ENCODE peak calls at places on chromosome 17, in ten cellular contexts. R is breast epithelium, W is adrenal gland, B is heart left ventricle, V is sigmoid colon, L is stomach, F is tibial nerve, I is A549, G is upper lobe of left lung, U is uterus. Y is an unnamed sample.

GRCh38 chr17:6456321-6456720 is 12.1 kb downstream of the PIMREG start:
- DNase-seq in B (peak; percentile 15), R (no peak), V (no peak), G (no peak), L (no peak), U (no peak), F (no peak), I (no peak), W (no peak), Y (no peak)

GRCh38 chr17:71703701-71704100 is 417.1 kb upstream of the SOX9 start:
- DNase-seq in G (no peak), U (no peak), R (no peak), W (no peak), B (no peak), L (no peak), V (no peak), I (no peak), F (no peak), Y (no peak)

GRCh38 chr17:39813631-39814030 is 50.5 kb downstream of the IKZF3 start:
- DNase-seq in I (no peak), L (no peak), W (no peak), U (no peak), G (peak; percentile 28), B (no peak), V (no peak), R (no peak), F (no peak), Y (no peak)

GRCh38 chr17:2212328-2212981 is 91.1 kb downstream of the SMG6 start:
- DNase-seq in G (no peak), F (peak; percentile 58), V (peak; percentile 89), B (peak; percentile 59), R (no peak), U (peak; percentile 74), L (no peak), I (no peak), W (peak; percentile 46), Y (peak; percentile 73)

GRCh38 chr17:56679148-56679766 is 85.8 kb downstream of the NOG start:
- DNase-seq in R (no peak), B (no peak), I (peak; percentile 66), U (no peak), V (no peak), L (no peak), F (peak; percentile 20), W (no peak), G (no peak), Y (no peak)

GRCh38 chr17:382644-383533 is 30.3 kb upstream of the RPH3AL start:
- DNase-seq in F (peak; percentile 65), I (peak; percentile 40), L (no peak), G (no peak), B (no peak), W (peak; percentile 57), U (no peak), V (peak; percentile 78), R (no peak), Y (no peak)

GRCh38 chr17:82551779-82552457 is 32.4 kb downstream of the FOXK2 start:
- DNase-seq in V (peak; percentile 91), B (peak; percentile 82), R (peak; percentile 69), W (peak; percentile 84), I (peak; percentile 96), G (peak; percentile 89), F (peak; percentile 59), L (peak; percentile 81), U (peak; percentile 77), Y (peak; percentile 93)

GRCh38 chr17:66190738-66191606 is 961 bp downstream of the CEP112 start:
- DNase-seq in U (no peak), R (no peak), B (no peak), G (no peak), F (no peak), V (no peak), L (no peak), W (no peak), I (peak; percentile 16), Y (no peak)

GRCh38 chr17:49914664-49915063 is 54.3 kb upstream of the DLX4 start:
- DNase-seq in G (no peak), F (no peak), V (no peak), W (no peak), L (no peak), U (no peak), R (no peak), I (no peak), B (no peak), Y (no peak)

GRCh38 chr17:49915260-49915659 is 53.7 kb upstream of the DLX4 start:
- DNase-seq in V (no peak), I (no peak), G (no peak), F (no peak), R (no peak), B (no peak), L (no peak), U (no peak), W (no peak), Y (no peak)

GRCh38 chr17:49915670-49916069 is 53.3 kb upstream of the DLX4 start:
- DNase-seq in L (no peak), G (no peak), R (no peak), W (no peak), V (no peak), U (no peak), F (no peak), I (no peak), B (no peak), Y (no peak)

GRCh38 chr17:49914096-49914490 is 54.9 kb upstream of the DLX4 start:
- DNase-seq in V (no peak), B (no peak), L (no peak), W (no peak), U (no peak), I (no peak), R (no peak), G (no peak), F (no peak), Y (no peak)

DNA sequence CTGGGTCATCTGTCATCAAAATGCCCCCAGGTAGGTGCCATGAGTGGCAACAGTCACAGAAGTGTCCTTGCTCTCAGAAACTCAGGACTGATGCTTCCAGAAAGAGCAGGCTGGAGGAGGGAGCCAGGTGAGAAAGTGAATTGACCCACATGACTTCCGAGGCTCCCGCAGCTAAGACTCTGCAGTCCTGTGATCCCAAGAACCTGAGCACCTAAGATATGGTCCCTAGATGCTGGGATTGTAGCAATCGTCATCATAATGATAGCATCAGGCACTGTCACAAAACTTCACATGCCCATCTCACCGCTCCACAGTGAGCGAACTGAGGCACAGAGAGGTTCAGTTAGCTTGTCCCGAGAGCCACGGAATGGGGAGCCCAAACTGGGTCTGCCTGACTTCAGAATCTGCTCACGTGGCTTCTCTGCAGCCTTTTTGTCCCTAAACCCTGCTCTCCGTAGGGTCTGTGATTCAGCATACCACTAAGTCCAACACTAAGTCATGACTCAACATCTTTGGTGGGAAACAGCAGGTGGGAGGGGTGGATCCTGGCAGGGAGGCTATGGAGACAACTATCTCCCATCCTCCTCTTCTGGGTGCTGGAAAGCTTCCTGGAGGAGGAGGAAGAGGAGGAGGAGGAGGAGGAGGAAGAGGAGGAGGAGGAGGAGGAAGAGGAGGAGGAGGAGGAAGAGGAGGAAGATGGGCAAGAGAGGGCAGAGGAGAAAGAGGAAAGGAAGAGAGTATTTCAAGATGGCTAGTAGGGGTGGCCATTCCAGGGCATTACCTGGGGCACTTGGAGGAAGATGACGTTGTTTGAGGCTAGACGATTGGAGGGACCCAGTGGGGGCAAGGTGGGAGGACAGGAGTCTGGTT is 55.5 kb upstream of the DLX4 start:
- DNase-seq in V (no peak), W (no peak), I (peak; percentile 81), R (no peak), U (no peak), B (no peak), L (no peak), G (no peak), F (no peak), Y (no peak)
- H3K4me3 ChIP-seq in V (no peak overlapping the region), W (no peak overlapping the region), I (no peak overlapping the region), R (no peak overlapping the region), U (no peak overlapping the region), B (no peak overlapping the region), L (no peak overlapping the region), G (no peak overlapping the region), F (no peak overlapping the region), Y (no peak overlapping the region)

DNA sequence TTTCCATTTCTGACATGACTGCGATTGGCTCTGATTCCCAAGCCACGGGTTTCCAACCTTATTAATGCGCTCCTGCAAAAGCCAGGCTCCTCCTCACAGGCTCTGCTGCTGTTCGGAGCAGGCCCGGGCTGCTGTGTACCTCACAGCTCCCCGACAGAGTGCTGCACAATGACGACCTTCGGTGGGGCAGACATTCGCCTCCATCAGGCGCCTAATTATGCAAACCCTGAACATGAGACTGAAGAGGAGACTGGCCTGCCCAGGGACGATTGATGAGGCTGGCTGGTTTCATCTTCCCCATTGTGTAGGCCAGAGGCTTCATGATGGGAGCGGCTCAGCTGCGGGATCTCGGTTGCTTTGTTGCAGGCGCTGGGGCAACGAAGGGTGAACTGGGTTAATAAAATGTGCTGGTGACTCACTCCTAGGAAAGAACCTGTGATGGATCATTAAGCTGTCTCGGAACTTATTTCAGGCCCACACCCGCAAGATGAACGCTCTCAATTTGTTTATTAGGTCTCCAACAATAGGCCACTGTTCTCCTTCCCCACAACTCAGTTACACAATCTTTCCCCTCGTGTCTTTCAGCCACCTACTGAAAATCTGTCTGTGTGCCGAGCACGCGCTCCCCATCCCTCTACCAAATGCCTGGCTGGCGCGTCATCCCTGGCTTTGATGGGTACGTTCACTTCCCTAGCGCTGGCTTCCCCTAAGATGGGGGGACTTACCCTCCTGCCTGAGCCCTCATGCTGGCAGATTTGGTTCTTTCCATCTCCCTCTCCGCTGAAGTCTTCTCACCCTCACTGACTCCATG is 27.2 kb upstream of the TOB1 start:
- DNase-seq in G (no peak), F (peak; percentile 53), U (peak; percentile 79), W (no peak), B (no peak), V (peak; percentile 92), R (no peak), L (no peak), I (peak; percentile 55), Y (no peak)
- TF ChIP-seq POLR2A in G (no peak), F (peak; percentile 47), U (no peak), W (no peak), B (no peak), V (no peak), R (no peak), L (no peak), I (no peak), Y (no peak)

GRCh38 chr17:7668482-7668881 is 17.8 kb downstream of the ATP1B2 start:
- DNase-seq in U (no peak), V (no peak), W (no peak), I (no peak), R (no peak), G (no peak), B (no peak), L (no peak), F (no peak), Y (no peak)

GRCh38 chr17:7674934-7675333 is 12.4 kb downstream of the TP53 start:
- DNase-seq in I (no peak), G (no peak), U (no peak), B (no peak), R (no peak), F (no peak), W (no peak), V (no peak), L (no peak), Y (no peak)

GRCh38 chr17:7677388-7678067 is 9.8 kb downstream of the TP53 start:
- DNase-seq in G (no peak), R (no peak), W (no peak), B (no peak), L (no peak), U (no peak), I (no peak), F (no peak), V (no peak), Y (no peak)

GRCh38 chr17:7676533-7676932 is 10.8 kb downstream of the TP53 start:
- DNase-seq in F (no peak), L (no peak), V (no peak), B (no peak), I (no peak), R (no peak), U (no peak), G (no peak), W (no peak), Y (no peak)

GRCh38 chr17:7673239-7673638 is 14.1 kb downstream of the TP53 start:
- DNase-seq in G (no peak), W (no peak), L (peak; percentile 31), U (no peak), R (no peak), V (no peak), B (no peak), F (no peak), I (no peak), Y (no peak)
- TF ChIP-seq CTCF in G (no peak), W (peak; percentile 20), L (no peak), U (no peak), R (no peak), V (peak; percentile 17), B (peak; percentile 29), F (no peak), I (peak; percentile 47), Y (no peak)

DNA sequence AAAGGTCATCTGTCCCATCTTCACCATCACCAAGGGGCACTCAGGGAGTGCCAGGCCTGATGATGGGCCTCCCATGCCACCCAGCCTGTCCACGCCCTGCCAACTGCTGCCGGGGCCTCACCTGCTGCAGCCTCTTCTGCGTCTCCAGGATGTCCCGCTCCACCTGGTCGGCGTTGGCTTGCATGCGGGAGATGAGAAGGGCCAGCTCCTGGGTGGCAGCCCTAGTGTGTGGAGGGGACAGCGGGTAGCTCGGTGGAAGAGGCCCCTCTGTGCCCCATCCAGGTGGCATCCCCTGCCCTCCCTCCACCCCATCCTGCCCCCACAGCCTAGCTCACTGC is 3.2 kb downstream of the EVPL start:
- DNase-seq in B (no peak), F (no peak), G (no peak), V (no peak), W (no peak), U (no peak), L (no peak), R (no peak), I (no peak), Y (no peak)
- H3K4me3 ChIP-seq in B (no peak overlapping the region), F (no peak overlapping the region), G (no peak overlapping the region), V (no peak overlapping the region), W (no peak overlapping the region), U (no peak overlapping the region), L (no peak overlapping the region), R (no peak overlapping the region), I (no peak overlapping the region), Y (no peak overlapping the region)